ENCODE peak calls at places on chromosomes 6 and 20, in nine cellular contexts. M, N, F, G, I, T, P, C and E are unnamed samples. For H3K4me1, the result is how much of the 10 kb centered on the place peaks cover.

GRCh38 chr20:32079655-32080109 is 27.6 kb downstream of the HCK start:
- DNase-seq in F (no peak), T (no peak), M (no peak), I (no peak), N (peak), C (no peak), G (no peak), P (no peak), E (no peak)

GRCh38 chr20:61115627-61116026 is 136.4 kb upstream of the CDH4 start:
- DNase-seq in M (no peak), C (no peak), P (no peak), F (no peak), I (no peak), G (no peak), T (peak), N (peak), E (no peak)

GRCh38 chr6:20877008-20877937 is 343.0 kb downstream of the CDKAL1 start:
- DNase-seq in T (no peak), M (peak), P (peak), N (no peak), C (no peak), G (peak), F (peak), I (peak), E (no peak)

GRCh38 chr6:88166901-88167624 is 916 bp upstream of the CNR1 start:
- DNase-seq in P (peak), C (no peak), I (no peak), F (peak), G (no peak), N (peak), T (peak), M (no peak), E (no peak)

GRCh38 chr6:27531772-27532459 is 59.0 kb upstream of the ZNF184 start:
- DNase-seq in T (no peak), F (no peak), C (no peak), G (no peak), P (no peak), M (no peak), I (no peak), N (no peak), E (no peak)

GRCh38 chr6:73234732-73235131 is 9.4 kb upstream of the KHDC1L start:
- DNase-seq in G (peak), M (no peak), T (no peak), C (no peak), N (no peak), P (no peak), F (no peak), I (no peak), E (no peak)

GRCh38 chr6:14819001-14819400 is 426.9 kb upstream of the JARID2 start:
- DNase-seq in T (no peak), F (no peak), P (no peak), G (no peak), M (no peak), I (no peak), C (no peak), N (no peak), E (no peak)

GRCh38 chr6:22899446-22899845 is 330.1 kb downstream of the HDGFL1 start:
- DNase-seq in I (no peak), P (no peak), M (no peak), T (no peak), F (no peak), G (no peak), N (no peak), C (no peak), E (no peak)

GRCh38 chr20:19958243-19958642 is 58.9 kb upstream of the NAA20 start:
- DNase-seq in P (no peak), N (no peak), I (no peak), M (no peak), G (no peak), F (no peak), T (no peak), C (no peak), E (no peak)

GRCh38 chr6:116764557-116764960 is 960 bp downstream of the FAM162B start:
- DNase-seq in F (no peak), G (no peak), I (no peak), M (no peak), C (no peak), N (no peak), T (no peak), P (no peak), E (no peak)

GRCh38 chr20:63290677-63291472 is 2.1 kb upstream of the COL20A1 start:
- DNase-seq in N (no peak), C (peak), M (no peak), F (peak), I (peak), P (no peak), G (peak), T (peak), E (peak)

GRCh38 chr6:165847407-165848098 is 184.5 kb upstream of the PDE10A start:
- DNase-seq in N (no peak), M (no peak), I (peak), T (no peak), G (no peak), F (no peak), P (peak), C (no peak), E (no peak)

GRCh38 chr20:1897965-1898464 is 2.8 kb downstream of the SIRPA start:
- DNase-seq in I (peak), P (no peak), F (no peak), M (peak), T (no peak), G (no peak), N (no peak), C (no peak), E (no peak)

GRCh38 chr20:45861157-45862075 is 4.0 kb downstream of the ZSWIM3 start:
- DNase-seq in P (peak), C (no peak), M (no peak), I (no peak), F (no peak), N (no peak), G (no peak), T (no peak), E (no peak)

GRCh38 chr20:46648903-46649649 is 2.2 kb downstream of the SLC13A3 start:
- DNase-seq in P (no peak), I (no peak), M (no peak), G (no peak), N (no peak), T (peak), F (no peak), C (no peak), E (no peak)

GRCh38 chr6:155103816-155104366 is 108.8 kb downstream of the TIAM2 start:
- DNase-seq in T (no peak), N (no peak), M (no peak), F (no peak), P (no peak), G (no peak), C (no peak), I (no peak), E (no peak)

GRCh38 chr20:5947276-5947675 is 3.1 kb downstream of the TRMT6 start:
- DNase-seq in M (no peak), F (no peak), N (no peak), I (no peak), T (no peak), G (no peak), C (no peak), P (no peak), E (no peak)

GRCh38 chr6:72553531-72554202 is 68.2 kb upstream of the KCNQ5 start:
- DNase-seq in T (no peak), P (no peak), N (no peak), M (no peak), C (no peak), I (no peak), G (peak), F (no peak), E (no peak)

GRCh38 chr20:46253391-46253790 is 54.9 kb downstream of the CDH22 start:
- DNase-seq in P (no peak), N (no peak), G (peak), I (peak), T (peak), C (no peak), M (no peak), F (no peak), E (no peak)

GRCh38 chr20:53954734-53955658 is 115.4 kb downstream of the BCAS1 start:
- DNase-seq in N (no peak), C (no peak), I (no peak), T (no peak), G (no peak), P (no peak), M (no peak), F (no peak), E (no peak)

GRCh38 chr6:102051720-102052119 is 658.2 kb downstream of the GRIK2 start:
- DNase-seq in F (no peak), I (no peak), C (no peak), P (no peak), T (no peak), M (no peak), G (no peak), N (no peak), E (no peak)

GRCh38 chr6:70474751-70475150 is 61.4 kb downstream of the FAM135A start:
- DNase-seq in F (no peak), M (no peak), T (peak), G (no peak), P (no peak), N (no peak), I (no peak), C (peak), E (no peak)

GRCh38 chr20:39607124-39607523 is 645.0 kb downstream of the DHX35 start:
- DNase-seq in C (no peak), N (no peak), G (no peak), I (no peak), F (no peak), M (no peak), P (no peak), T (no peak), E (no peak)

GRCh38 chr6:23106951-23107350 is 537.6 kb downstream of the HDGFL1 start:
- DNase-seq in C (no peak), G (no peak), T (no peak), M (no peak), I (no peak), F (no peak), P (no peak), N (no peak), E (no peak)

GRCh38 chr6:98566126-98566525 is 268.2 kb upstream of the POU3F2 start:
- DNase-seq in P (no peak), I (no peak), G (no peak), M (no peak), F (no peak), N (no peak), T (no peak), C (no peak), E (no peak)

GRCh38 chr6:37103169-37104039 is 66.5 kb upstream of the PIM1 start:
- DNase-seq in T (peak), N (no peak), M (no peak), C (no peak), G (peak), F (peak), P (peak), I (peak), E (no peak)

GRCh38 chr20:45592574-45593189 is 13.6 kb upstream of the WFDC8 start:
- DNase-seq in N (no peak), G (peak), P (no peak), F (no peak), C (peak), I (no peak), T (peak), M (no peak), E (no peak)

GRCh38 chr20:9035129-9035528 is 33.8 kb upstream of the PLCB4 start:
- DNase-seq in I (no peak), P (no peak), M (no peak), N (no peak), G (no peak), F (no peak), T (no peak), C (no peak), E (no peak)

GRCh38 chr6:7439243-7439642 is 49.6 kb downstream of the RIOK1 start:
- DNase-seq in N (no peak), T (no peak), P (no peak), M (no peak), I (no peak), F (no peak), G (no peak), C (no peak), E (no peak)

GRCh38 chr20:16806886-16807285 is 58.7 kb downstream of the OTOR start:
- DNase-seq in T (no peak), G (no peak), F (no peak), P (no peak), M (no peak), C (no peak), N (no peak), I (no peak), E (no peak)

GRCh38 chr6:166627039-166627874 is at the start of gene RPS6KA2:
- DNase-seq in M (peak), T (peak), N (peak), I (peak), C (peak), G (peak), P (peak), F (peak), E (peak)

GRCh38 chr6:139287868-139288267 is 3.9 kb downstream of the TXLNB start:
- DNase-seq in G (no peak), P (no peak), N (no peak), I (no peak), M (no peak), C (no peak), T (no peak), F (no peak), E (no peak)
- H3K4me1 ChIP-seq in G (under half), P (under half), N (under half), I (under half), M (under half), C (under half), T (under half), F (under half), E (under half)

DNA sequence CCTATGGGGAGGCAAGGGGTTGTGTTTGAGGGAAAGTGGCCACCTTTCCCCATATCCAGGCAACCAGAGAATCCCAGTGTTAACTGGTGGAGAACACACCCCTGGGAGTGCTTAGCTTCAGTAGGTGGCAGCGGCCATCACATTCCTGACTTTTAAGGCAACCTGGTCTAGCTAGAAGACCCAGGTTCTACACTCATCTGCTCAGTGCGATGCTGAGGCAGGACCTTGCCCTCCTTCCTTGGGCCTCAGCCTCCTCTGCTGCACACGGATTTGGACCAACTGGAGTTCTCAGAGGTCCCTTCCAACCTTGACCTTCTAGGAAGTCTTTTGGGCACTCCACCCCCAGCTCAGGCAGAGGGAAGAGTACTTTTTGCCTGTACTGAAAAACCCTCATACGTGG is 3.0 kb downstream of the CCND3 start:
- DNase-seq in C (no peak), P (no peak), F (no peak), M (no peak), N (no peak), G (no peak), T (peak), I (no peak), E (no peak)
- H3K4me1 ChIP-seq in C (under half), P (under half), F (under half), M (under half), N (under half), G (half or more), T (under half), I (under half), E (half or more)

GRCh38 chr6:113744886-113745285 is 112.3 kb upstream of the MARCKS start:
- DNase-seq in G (no peak), F (no peak), T (no peak), C (no peak), M (no peak), P (no peak), N (no peak), I (no peak), E (no peak)
- H3K4me1 ChIP-seq in G (under half), F (under half), T (under half), C (under half), M (under half), P (under half), N (under half), I (under half), E (under half)

DNA sequence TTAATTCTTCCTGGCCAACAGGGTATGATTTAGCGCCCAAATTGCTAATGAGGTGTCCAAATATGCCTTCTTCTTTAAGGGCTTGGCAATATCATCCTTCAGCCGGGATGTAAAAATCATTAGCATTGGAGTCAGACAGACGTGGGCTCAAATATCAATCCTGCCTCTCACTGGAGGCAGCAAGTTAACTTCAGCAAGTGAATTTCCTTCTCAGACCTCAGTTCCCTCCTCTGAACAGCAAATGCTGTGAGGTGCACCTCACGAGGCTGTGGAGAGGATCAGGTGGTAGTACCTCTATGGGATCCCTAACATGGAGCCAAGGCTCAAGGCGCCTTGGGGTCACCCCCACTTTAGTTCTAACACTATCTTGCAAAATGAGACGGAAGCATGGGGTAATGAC is 27.5 kb downstream of the NEDD9 start:
- DNase-seq in P (no peak), N (no peak), F (no peak), I (no peak), G (no peak), T (no peak), M (no peak), C (no peak), E (no peak)
- H3K4me1 ChIP-seq in P (under half), N (under half), F (under half), I (under half), G (half or more), T (under half), M (under half), C (under half), E (under half)

GRCh38 chr6:12294851-12295536 is 4.8 kb downstream of the EDN1 start:
- DNase-seq in C (no peak), T (no peak), P (no peak), G (no peak), I (no peak), M (no peak), N (no peak), F (no peak), E (no peak)

GRCh38 chr6:12297363-12298016 is 7.3 kb downstream of the EDN1 start:
- DNase-seq in C (no peak), I (no peak), N (no peak), M (no peak), G (no peak), P (no peak), F (no peak), T (no peak), E (no peak)

GRCh38 chr6:12295558-12296254 is 5.5 kb downstream of the EDN1 start:
- DNase-seq in F (no peak), C (no peak), I (no peak), M (no peak), N (no peak), T (no peak), P (no peak), G (no peak), E (no peak)

GRCh38 chr6:12296255-12296573 is 6.1 kb downstream of the EDN1 start:
- DNase-seq in I (peak), F (no peak), P (no peak), T (no peak), C (no peak), G (peak), N (no peak), M (no peak), E (no peak)

DNA sequence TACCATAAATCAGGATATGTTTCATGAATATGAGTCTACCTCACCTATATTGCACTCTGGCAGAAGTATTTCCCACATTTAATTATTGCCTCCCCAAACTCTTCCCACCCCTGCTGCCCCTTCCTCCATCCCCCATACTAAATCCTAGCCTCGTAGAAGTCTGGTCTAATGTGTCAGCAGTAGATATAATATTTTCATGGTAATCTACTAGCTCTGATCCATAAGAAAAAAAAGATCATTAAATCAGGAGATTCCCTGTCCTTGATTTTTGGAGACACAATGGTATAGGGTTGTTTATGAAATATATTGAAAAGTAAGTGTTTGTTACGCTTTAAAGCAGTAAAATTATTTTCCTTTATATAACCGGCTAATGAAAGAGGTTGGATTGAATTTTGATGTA is 6.4 kb downstream of the EDN1 start:
- DNase-seq in F (no peak), C (no peak), N (no peak), T (no peak), P (no peak), M (no peak), I (no peak), G (no peak), E (no peak)
- H3K4me1 ChIP-seq in F (under half), C (under half), N (under half), T (under half), P (under half), M (under half), I (under half), G (half or more), E (under half)

DNA sequence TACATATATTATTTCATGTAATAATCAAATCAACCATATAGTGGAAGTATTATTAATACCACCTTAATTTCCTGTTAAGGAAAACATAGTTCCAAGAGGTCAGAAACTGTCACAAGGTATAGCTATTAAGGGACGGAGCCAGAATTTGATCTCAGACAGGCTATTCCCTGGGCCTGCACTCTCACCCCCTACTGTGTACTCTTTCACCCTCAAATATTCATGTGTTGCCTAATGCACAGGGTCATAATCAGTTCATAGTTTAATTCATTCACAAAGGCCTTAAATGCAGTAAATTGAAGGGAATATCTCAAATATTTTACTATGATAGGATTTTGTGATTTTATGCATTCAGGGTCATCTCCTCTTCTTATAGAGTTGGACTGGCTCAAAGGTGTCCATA is 67.2 kb upstream of the IFNGR1 start:
- DNase-seq in F (no peak), M (no peak), N (no peak), C (no peak), T (no peak), P (no peak), G (no peak), I (no peak), E (no peak)
- H3K4me1 ChIP-seq in F (under half), M (under half), N (under half), C (under half), T (under half), P (under half), G (under half), I (under half), E (under half)